ENCODE peak calls at places on chromosomes 16 and 17, in six cellular contexts. One of them, this sample, is unnamed. For H3K27me3 and H3K4me1, the result is how much of the 10 kb centered on the place peaks cover.

GRCh38 chr16:81204794-81205680 is 33.5 kb upstream of the BCO1 start:
- DNase-seq in fibroblast of lung: peak
- DNase-seq in upper lobe of left lung: no peak
- DNase-seq in CD8-positive, alpha-beta T cell: peak
- DNase-seq in colonic mucosa: peak
- DNase-seq in right lobe of liver: no peak
- DNase-seq in this sample: peak

GRCh38 chr17:6639651-6640535 is 618 bp downstream of the KIAA0753 start:
- DNase-seq in fibroblast of lung: peak
- DNase-seq in upper lobe of left lung: peak
- DNase-seq in CD8-positive, alpha-beta T cell: no peak
- DNase-seq in colonic mucosa: peak
- DNase-seq in right lobe of liver: peak
- DNase-seq in this sample: no peak

GRCh38 chr16:1543085-1543896 is 9.8 kb downstream of the TMEM204 start:
- DNase-seq in fibroblast of lung: peak
- DNase-seq in upper lobe of left lung: peak
- DNase-seq in CD8-positive, alpha-beta T cell: peak
- DNase-seq in colonic mucosa: peak
- DNase-seq in right lobe of liver: peak
- DNase-seq in this sample: peak

GRCh38 chr17:50087246-50087911 is 7.8 kb upstream of the PDK2 start:
- DNase-seq in fibroblast of lung: peak
- DNase-seq in upper lobe of left lung: peak
- DNase-seq in CD8-positive, alpha-beta T cell: peak
- DNase-seq in colonic mucosa: peak
- DNase-seq in right lobe of liver: peak
- DNase-seq in this sample: peak

GRCh38 chr17:17605747-17606083 is 14.2 kb upstream of the PEMT start:
- DNase-seq in fibroblast of lung: peak
- DNase-seq in upper lobe of left lung: no peak
- DNase-seq in CD8-positive, alpha-beta T cell: no peak
- DNase-seq in colonic mucosa: no peak
- DNase-seq in right lobe of liver: no peak
- DNase-seq in this sample: no peak

GRCh38 chr17:28916302-28916934 is 13.5 kb upstream of the DHRS13 start:
- DNase-seq in fibroblast of lung: peak
- DNase-seq in upper lobe of left lung: peak
- DNase-seq in CD8-positive, alpha-beta T cell: peak
- DNase-seq in colonic mucosa: peak
- DNase-seq in right lobe of liver: peak
- DNase-seq in this sample: peak

GRCh38 chr17:62780273-62780672 is 27.8 kb downstream of the MARCHF10 start:
- DNase-seq in fibroblast of lung: no peak
- DNase-seq in upper lobe of left lung: peak
- DNase-seq in CD8-positive, alpha-beta T cell: no peak
- DNase-seq in colonic mucosa: no peak
- DNase-seq in right lobe of liver: no peak
- DNase-seq in this sample: no peak

GRCh38 chr16:69494993-69495392 is 70.6 kb downstream of the CYB5B start:
- DNase-seq in fibroblast of lung: no peak
- DNase-seq in upper lobe of left lung: peak
- DNase-seq in CD8-positive, alpha-beta T cell: peak
- DNase-seq in colonic mucosa: peak
- DNase-seq in right lobe of liver: no peak
- DNase-seq in this sample: no peak

GRCh38 chr16:1871974-1872635 is at the start of gene MEIOB:
- DNase-seq in fibroblast of lung: no peak
- DNase-seq in upper lobe of left lung: peak
- DNase-seq in CD8-positive, alpha-beta T cell: peak
- DNase-seq in colonic mucosa: peak
- DNase-seq in right lobe of liver: no peak
- DNase-seq in this sample: no peak

GRCh38 chr17:72388765-72389473 is 268.1 kb downstream of the SOX9 start:
- DNase-seq in fibroblast of lung: peak
- DNase-seq in upper lobe of left lung: no peak
- DNase-seq in CD8-positive, alpha-beta T cell: no peak
- DNase-seq in colonic mucosa: no peak
- DNase-seq in right lobe of liver: no peak
- DNase-seq in this sample: no peak

GRCh38 chr16:68086860-68087268 is 1.7 kb downstream of the NFATC3 start:
- DNase-seq in fibroblast of lung: peak
- DNase-seq in upper lobe of left lung: no peak
- DNase-seq in CD8-positive, alpha-beta T cell: no peak
- DNase-seq in colonic mucosa: no peak
- DNase-seq in right lobe of liver: no peak
- DNase-seq in this sample: no peak

GRCh38 chr17:56175299-56175935 is 22.1 kb downstream of the ANKFN1 start:
- DNase-seq in fibroblast of lung: peak
- DNase-seq in upper lobe of left lung: no peak
- DNase-seq in CD8-positive, alpha-beta T cell: no peak
- DNase-seq in colonic mucosa: no peak
- DNase-seq in right lobe of liver: no peak
- DNase-seq in this sample: no peak

GRCh38 chr16:66131895-66132294 is 234.6 kb upstream of the CDH5 start:
- DNase-seq in fibroblast of lung: peak
- DNase-seq in upper lobe of left lung: no peak
- DNase-seq in CD8-positive, alpha-beta T cell: no peak
- DNase-seq in colonic mucosa: no peak
- DNase-seq in right lobe of liver: no peak
- DNase-seq in this sample: no peak

GRCh38 chr16:17566075-17566474 is 95.3 kb upstream of the XYLT1 start:
- DNase-seq in fibroblast of lung: no peak
- DNase-seq in upper lobe of left lung: no peak
- DNase-seq in CD8-positive, alpha-beta T cell: no peak
- DNase-seq in colonic mucosa: no peak
- DNase-seq in right lobe of liver: no peak
- DNase-seq in this sample: no peak

GRCh38 chr17:29747660-29748059 is 124.9 kb upstream of the CORO6 start:
- DNase-seq in fibroblast of lung: no peak
- DNase-seq in upper lobe of left lung: no peak
- DNase-seq in CD8-positive, alpha-beta T cell: no peak
- DNase-seq in colonic mucosa: no peak
- DNase-seq in right lobe of liver: no peak
- DNase-seq in this sample: no peak

GRCh38 chr17:65723356-65723928 is 162.0 kb upstream of the AXIN2 start:
- DNase-seq in fibroblast of lung: peak
- DNase-seq in upper lobe of left lung: no peak
- DNase-seq in CD8-positive, alpha-beta T cell: no peak
- DNase-seq in colonic mucosa: no peak
- DNase-seq in right lobe of liver: no peak
- DNase-seq in this sample: no peak
- H3K4me3 ChIP-seq in fibroblast of lung: no peak
- H3K4me3 ChIP-seq in upper lobe of left lung: no peak
- H3K4me3 ChIP-seq in CD8-positive, alpha-beta T cell: no peak
- H3K4me3 ChIP-seq in colonic mucosa: no peak
- H3K4me3 ChIP-seq in right lobe of liver: no peak
- H3K4me3 ChIP-seq in this sample: no peak

GRCh38 chr17:43949777-43950176 is 4.0 kb downstream of the PYY start:
- DNase-seq in fibroblast of lung: no peak
- DNase-seq in upper lobe of left lung: no peak
- DNase-seq in CD8-positive, alpha-beta T cell: no peak
- DNase-seq in colonic mucosa: no peak
- DNase-seq in right lobe of liver: no peak
- DNase-seq in this sample: no peak

GRCh38 chr17:43950554-43950953 is 3.2 kb downstream of the PYY start:
- DNase-seq in fibroblast of lung: no peak
- DNase-seq in upper lobe of left lung: no peak
- DNase-seq in CD8-positive, alpha-beta T cell: no peak
- DNase-seq in colonic mucosa: no peak
- DNase-seq in right lobe of liver: no peak
- DNase-seq in this sample: no peak

GRCh38 chr17:43952724-43953666 is 745 bp downstream of the PYY start:
- DNase-seq in fibroblast of lung: no peak
- DNase-seq in upper lobe of left lung: no peak
- DNase-seq in CD8-positive, alpha-beta T cell: no peak
- DNase-seq in colonic mucosa: no peak
- DNase-seq in right lobe of liver: no peak
- DNase-seq in this sample: no peak

GRCh38 chr17:43952351-43952723 is 1.4 kb downstream of the PYY start:
- DNase-seq in fibroblast of lung: peak
- DNase-seq in upper lobe of left lung: no peak
- DNase-seq in CD8-positive, alpha-beta T cell: no peak
- DNase-seq in colonic mucosa: no peak
- DNase-seq in right lobe of liver: no peak
- DNase-seq in this sample: no peak

DNA sequence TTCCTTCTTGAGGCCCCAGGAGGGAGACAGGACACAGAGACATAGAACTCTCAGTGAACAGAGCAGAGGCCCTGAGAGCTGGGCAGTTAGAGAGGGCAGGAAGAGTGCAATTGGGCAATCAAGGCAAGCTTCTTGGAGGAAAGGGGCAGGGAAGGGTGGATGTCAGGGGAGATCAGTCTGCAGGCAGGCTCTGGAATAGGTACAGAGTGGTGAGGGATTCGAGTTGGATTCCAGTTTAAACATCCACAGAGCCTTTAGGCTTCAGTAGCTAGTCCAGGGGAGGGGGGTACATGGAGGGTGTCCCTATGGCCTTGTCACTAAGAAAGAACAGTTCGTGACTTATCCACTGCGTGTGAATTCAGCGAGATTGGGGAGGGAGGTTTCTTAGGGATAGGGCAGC is 2.0 kb downstream of the PYY start:
- DNase-seq in fibroblast of lung: no peak
- DNase-seq in upper lobe of left lung: no peak
- DNase-seq in CD8-positive, alpha-beta T cell: no peak
- DNase-seq in colonic mucosa: no peak
- DNase-seq in right lobe of liver: no peak
- DNase-seq in this sample: no peak
- H3K27me3 ChIP-seq in fibroblast of lung: under half
- H3K27me3 ChIP-seq in upper lobe of left lung: under half
- H3K27me3 ChIP-seq in CD8-positive, alpha-beta T cell: under half
- H3K27me3 ChIP-seq in colonic mucosa: under half
- H3K27me3 ChIP-seq in right lobe of liver: under half
- H3K27me3 ChIP-seq in this sample: under half

DNA sequence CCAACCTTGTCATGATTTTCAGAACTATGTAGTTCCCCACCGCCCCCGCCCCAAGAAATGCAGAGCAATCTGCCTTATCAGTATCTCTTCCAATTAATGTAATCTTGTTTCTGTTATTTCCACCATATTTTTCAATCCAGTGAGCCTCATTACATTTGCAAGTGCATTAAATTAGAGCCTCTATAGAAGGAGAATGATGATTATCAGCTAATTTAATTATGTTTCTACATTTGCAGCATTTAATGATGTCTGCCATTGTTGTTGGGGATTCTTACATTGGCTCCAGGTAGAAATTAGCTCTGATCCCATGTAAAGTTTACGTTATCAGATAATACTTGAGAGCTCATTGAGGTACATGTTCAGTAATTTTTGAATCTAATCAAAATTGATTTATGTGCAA is 707.0 kb upstream of the RBFOX1 start:
- DNase-seq in fibroblast of lung: no peak
- DNase-seq in upper lobe of left lung: no peak
- DNase-seq in CD8-positive, alpha-beta T cell: no peak
- DNase-seq in colonic mucosa: no peak
- DNase-seq in right lobe of liver: no peak
- DNase-seq in this sample: no peak
- H3K4me1 ChIP-seq in fibroblast of lung: under half
- H3K4me1 ChIP-seq in upper lobe of left lung: under half
- H3K4me1 ChIP-seq in CD8-positive, alpha-beta T cell: under half
- H3K4me1 ChIP-seq in colonic mucosa: under half
- H3K4me1 ChIP-seq in right lobe of liver: under half
- H3K4me1 ChIP-seq in this sample: under half

GRCh38 chr16:73143681-73144370 is 95.9 kb upstream of the ZFHX3 start:
- DNase-seq in fibroblast of lung: no peak
- DNase-seq in upper lobe of left lung: no peak
- DNase-seq in CD8-positive, alpha-beta T cell: no peak
- DNase-seq in colonic mucosa: no peak
- DNase-seq in right lobe of liver: no peak
- DNase-seq in this sample: no peak
- H3K4me3 ChIP-seq in fibroblast of lung: peak
- H3K4me3 ChIP-seq in upper lobe of left lung: no peak
- H3K4me3 ChIP-seq in CD8-positive, alpha-beta T cell: no peak
- H3K4me3 ChIP-seq in colonic mucosa: peak
- H3K4me3 ChIP-seq in right lobe of liver: peak
- H3K4me3 ChIP-seq in this sample: no peak

GRCh38 chr16:85898521-85899442 is at the start of gene IRF8:
- DNase-seq in fibroblast of lung: peak
- DNase-seq in upper lobe of left lung: peak
- DNase-seq in CD8-positive, alpha-beta T cell: peak
- DNase-seq in colonic mucosa: peak
- DNase-seq in right lobe of liver: peak
- DNase-seq in this sample: peak
- H3K27me3 ChIP-seq in fibroblast of lung: under half
- H3K27me3 ChIP-seq in upper lobe of left lung: under half
- H3K27me3 ChIP-seq in CD8-positive, alpha-beta T cell: under half
- H3K27me3 ChIP-seq in colonic mucosa: under half
- H3K27me3 ChIP-seq in right lobe of liver: under half
- H3K27me3 ChIP-seq in this sample: under half

GRCh38 chr17:47946929-47947397 is 5.6 kb downstream of the PNPO start:
- DNase-seq in fibroblast of lung: peak
- DNase-seq in upper lobe of left lung: peak
- DNase-seq in CD8-positive, alpha-beta T cell: peak
- DNase-seq in colonic mucosa: peak
- DNase-seq in right lobe of liver: peak
- DNase-seq in this sample: peak
- H3K4me1 ChIP-seq in fibroblast of lung: under half
- H3K4me1 ChIP-seq in upper lobe of left lung: under half
- H3K4me1 ChIP-seq in CD8-positive, alpha-beta T cell: half or more
- H3K4me1 ChIP-seq in colonic mucosa: under half
- H3K4me1 ChIP-seq in right lobe of liver: under half
- H3K4me1 ChIP-seq in this sample: under half